ENCODE peak calls at places on chromosomes 2 and 18, in six cellular contexts. One of them, this sample, is unnamed.

GRCh38 chr2:192137451-192137850 is 57.3 kb downstream of the TMEFF2 start:
- DNase-seq in lower lobe of right lung: no peak
- DNase-seq in cerebellar nuclear complex: no peak
- DNase-seq in caudate nucleus: no peak
- DNase-seq in AG20443: no peak
- DNase-seq in cardiac fibroblast: no peak
- DNase-seq in this sample: no peak

GRCh38 chr2:269356-270030 is 4.7 kb downstream of the ACP1 start:
- DNase-seq in lower lobe of right lung: no peak
- DNase-seq in cerebellar nuclear complex: no peak
- DNase-seq in caudate nucleus: no peak
- DNase-seq in AG20443: no peak
- DNase-seq in cardiac fibroblast: no peak
- DNase-seq in this sample: no peak

GRCh38 chr2:48759682-48760081 is 4.2 kb upstream of the LHCGR start:
- DNase-seq in lower lobe of right lung: no peak
- DNase-seq in cerebellar nuclear complex: no peak
- DNase-seq in caudate nucleus: no peak
- DNase-seq in AG20443: no peak
- DNase-seq in cardiac fibroblast: no peak
- DNase-seq in this sample: no peak

GRCh38 chr2:234290671-234291070 is 206.2 kb downstream of the ARL4C start:
- DNase-seq in lower lobe of right lung: no peak
- DNase-seq in cerebellar nuclear complex: no peak
- DNase-seq in caudate nucleus: no peak
- DNase-seq in AG20443: no peak
- DNase-seq in cardiac fibroblast: no peak
- DNase-seq in this sample: no peak

GRCh38 chr18:9643549-9643948 is 29.2 kb upstream of the PPP4R1 start:
- DNase-seq in lower lobe of right lung: no peak
- DNase-seq in cerebellar nuclear complex: no peak
- DNase-seq in caudate nucleus: no peak
- DNase-seq in AG20443: peak; percentile 86
- DNase-seq in cardiac fibroblast: peak; percentile 99
- DNase-seq in this sample: peak; percentile 17

GRCh38 chr18:49030692-49031443 is 80.1 kb upstream of the SMAD7 start:
- DNase-seq in lower lobe of right lung: no peak
- DNase-seq in cerebellar nuclear complex: no peak
- DNase-seq in caudate nucleus: no peak
- DNase-seq in AG20443: no peak
- DNase-seq in cardiac fibroblast: no peak
- DNase-seq in this sample: no peak

GRCh38 chr2:173427887-173428683 is 73.4 kb downstream of the CDCA7 start:
- DNase-seq in lower lobe of right lung: no peak
- DNase-seq in cerebellar nuclear complex: no peak
- DNase-seq in caudate nucleus: no peak
- DNase-seq in AG20443: peak; percentile 34
- DNase-seq in cardiac fibroblast: peak; percentile 83
- DNase-seq in this sample: peak; percentile 34

GRCh38 chr18:2872095-2872494 is 25.3 kb downstream of the EMILIN2 start:
- DNase-seq in lower lobe of right lung: no peak
- DNase-seq in cerebellar nuclear complex: no peak
- DNase-seq in caudate nucleus: no peak
- DNase-seq in AG20443: no peak
- DNase-seq in cardiac fibroblast: no peak
- DNase-seq in this sample: no peak

GRCh38 chr18:23887493-23887892 is 127.1 kb upstream of the TTC39C start:
- DNase-seq in lower lobe of right lung: no peak
- DNase-seq in cerebellar nuclear complex: no peak
- DNase-seq in caudate nucleus: no peak
- DNase-seq in AG20443: no peak
- DNase-seq in cardiac fibroblast: no peak
- DNase-seq in this sample: peak; percentile 59

GRCh38 chr2:119323459-119323858 is 43.2 kb downstream of the C2orf76 start:
- DNase-seq in lower lobe of right lung: no peak
- DNase-seq in cerebellar nuclear complex: no peak
- DNase-seq in caudate nucleus: no peak
- DNase-seq in AG20443: no peak
- DNase-seq in cardiac fibroblast: no peak
- DNase-seq in this sample: no peak

GRCh38 chr2:215571693-215572092 is 135.8 kb upstream of the FN1 start:
- DNase-seq in lower lobe of right lung: no peak
- DNase-seq in cerebellar nuclear complex: no peak
- DNase-seq in caudate nucleus: no peak
- DNase-seq in AG20443: no peak
- DNase-seq in cardiac fibroblast: no peak
- DNase-seq in this sample: no peak

GRCh38 chr18:31230495-31230894 is 67.8 kb upstream of the DSC1 start:
- DNase-seq in lower lobe of right lung: no peak
- DNase-seq in cerebellar nuclear complex: no peak
- DNase-seq in caudate nucleus: no peak
- DNase-seq in AG20443: no peak
- DNase-seq in cardiac fibroblast: peak; percentile 19
- DNase-seq in this sample: no peak

GRCh38 chr18:63074987-63075404 is 244.6 kb downstream of the BCL2 start:
- DNase-seq in lower lobe of right lung: peak; percentile 86
- DNase-seq in cerebellar nuclear complex: no peak
- DNase-seq in caudate nucleus: peak; percentile 57
- DNase-seq in AG20443: peak; percentile 92
- DNase-seq in cardiac fibroblast: peak; percentile 42
- DNase-seq in this sample: peak; percentile 32